ENCODE peak calls at places on chromosome 18, in eight cellular contexts. S is uterus, Q is heart right ventricle, O is cardiac muscle cell, W is aorta, V is Peyer's patch, M is hepatocyte, R is astrocyte. I is an unnamed sample.

GRCh38 chr18:57811477-57812125 is 8.5 kb upstream of the ATP8B1 start:
- DNase-seq in S (no peak), Q (no peak), O (no peak), W (no peak), V (no peak), M (peak; percentile 37), R (no peak), I (no peak)

GRCh38 chr18:72848534-72849237 is 19.1 kb downstream of the NETO1 start:
- DNase-seq in S (no peak), Q (no peak), O (no peak), W (no peak), V (no peak), M (no peak), R (peak; percentile 46), I (no peak)

GRCh38 chr18:36302676-36303075 is 5.2 kb downstream of the FHOD3 start:
- DNase-seq in S (no peak), Q (no peak), O (no peak), W (no peak), V (no peak), M (no peak), R (peak; percentile 64), I (no peak)

GRCh38 chr18:34976899-34977786 is 64.1 kb upstream of the MAPRE2 start:
- DNase-seq in S (peak; percentile 54), Q (peak; percentile 83), O (peak; percentile 36), W (peak; percentile 89), V (peak; percentile 93), M (peak; percentile 89), R (no peak), I (peak; percentile 77)

GRCh38 chr18:78949216-78949615 is 30.4 kb upstream of the SALL3 start:
- DNase-seq in S (no peak), Q (no peak), O (no peak), W (no peak), V (no peak), M (no peak), R (no peak), I (no peak)

GRCh38 chr18:23587220-23587642 is 925 bp upstream of the NPC1 start:
- DNase-seq in S (peak; percentile 31), Q (no peak), O (no peak), W (no peak), V (no peak), M (no peak), R (no peak), I (no peak)

GRCh38 chr18:12098389-12098788 is 4.7 kb downstream of the ANKRD62 start:
- DNase-seq in S (no peak), Q (no peak), O (no peak), W (no peak), V (no peak), M (no peak), R (no peak), I (no peak)

GRCh38 chr18:80159713-80160636 is 50.9 kb downstream of the ADNP2 start:
- DNase-seq in S (no peak), Q (no peak), O (peak; percentile 53), W (no peak), V (no peak), M (no peak), R (no peak), I (no peak)

GRCh38 chr18:400466-400865 is 100.0 kb downstream of the COLEC12 start:
- DNase-seq in S (no peak), Q (no peak), O (peak; percentile 89), W (no peak), V (no peak), M (no peak), R (peak; percentile 76), I (no peak)

GRCh38 chr18:49813071-49813320 is 337 bp downstream of the ACAA2 start:
- DNase-seq in S (peak; percentile 31), Q (no peak), O (no peak), W (no peak), V (peak; percentile 72), M (peak; percentile 60), R (no peak), I (no peak)

GRCh38 chr18:58231930-58232329 is 187.9 kb downstream of the NEDD4L start:
- DNase-seq in S (no peak), Q (no peak), O (no peak), W (no peak), V (no peak), M (peak; percentile 64), R (no peak), I (no peak)

GRCh38 chr18:57497372-57498294 is 62.5 kb downstream of the ONECUT2 start:
- DNase-seq in S (no peak), Q (no peak), O (no peak), W (no peak), V (no peak), M (peak; percentile 59), R (no peak), I (no peak)

GRCh38 chr18:23609390-23610008 is 23.2 kb upstream of the NPC1 start:
- DNase-seq in S (no peak), Q (no peak), O (no peak), W (no peak), V (no peak), M (peak; percentile 40), R (no peak), I (no peak)

GRCh38 chr18:54296017-54296416 is 26.7 kb downstream of the POLI start:
- DNase-seq in S (no peak), Q (no peak), O (peak; percentile 41), W (no peak), V (no peak), M (peak; percentile 8), R (peak; percentile 12), I (no peak)

GRCh38 chr18:68150976-68151375 is 563.9 kb downstream of the TMX3 start:
- DNase-seq in S (no peak), Q (no peak), O (no peak), W (no peak), V (no peak), M (no peak), R (no peak), I (no peak)

GRCh38 chr18:22550861-22551260 is 133.1 kb upstream of the CTAGE1 start:
- DNase-seq in S (no peak), Q (no peak), O (no peak), W (no peak), V (no peak), M (no peak), R (no peak), I (no peak)

GRCh38 chr18:55402731-55403405 is 185.1 kb downstream of the TCF4 start:
- DNase-seq in S (no peak), Q (no peak), O (peak; percentile 62), W (no peak), V (no peak), M (no peak), R (peak; percentile 37), I (no peak)

GRCh38 chr18:70148039-70148438 is 57.4 kb downstream of the RTTN start:
- DNase-seq in S (no peak), Q (no peak), O (no peak), W (no peak), V (no peak), M (no peak), R (no peak), I (no peak)

GRCh38 chr18:70151554-70152130 is 53.8 kb downstream of the RTTN start:
- DNase-seq in S (no peak), Q (no peak), O (no peak), W (no peak), V (no peak), M (no peak), R (no peak), I (no peak)

GRCh38 chr18:70148539-70148938 is 56.9 kb downstream of the RTTN start:
- DNase-seq in S (no peak), Q (no peak), O (no peak), W (no peak), V (no peak), M (no peak), R (no peak), I (no peak)

GRCh38 chr18:70149616-70150301 is 55.7 kb downstream of the RTTN start:
- DNase-seq in S (no peak), Q (no peak), O (no peak), W (no peak), V (no peak), M (no peak), R (no peak), I (no peak)

GRCh38 chr18:70149156-70149555 is 56.3 kb downstream of the RTTN start:
- DNase-seq in S (no peak), Q (no peak), O (no peak), W (no peak), V (no peak), M (no peak), R (no peak), I (no peak)
- H3K27ac ChIP-seq in S (no peak overlapping the region), Q (no peak overlapping the region), O (no peak overlapping the region), W (no peak overlapping the region), V (no peak overlapping the region), M (no peak overlapping the region), R (no peak overlapping the region), I (no peak overlapping the region)

DNA sequence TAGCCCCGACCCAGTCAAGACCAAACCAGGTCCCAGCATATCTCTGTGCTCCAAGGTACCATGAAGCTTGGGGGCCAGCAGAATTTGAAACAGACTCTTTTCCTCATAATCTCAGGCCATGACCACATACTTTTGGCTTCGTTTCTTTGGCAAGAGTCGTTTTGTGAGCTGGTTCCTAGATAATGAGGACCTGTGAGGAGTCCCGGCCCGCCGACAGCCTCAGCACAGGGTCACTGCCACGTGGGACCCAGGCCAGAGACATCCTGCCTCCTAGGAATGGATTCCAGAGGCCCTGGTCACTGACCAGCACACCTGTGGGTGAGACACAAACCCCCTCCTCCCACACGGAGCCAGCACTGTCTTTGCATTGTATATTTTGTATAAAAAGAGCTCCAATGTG is 73.5 kb downstream of the VAPA start:
- DNase-seq in S (no peak), Q (no peak), O (peak; percentile 69), W (no peak), V (no peak), M (no peak), R (peak; percentile 11), I (no peak)
- H3K27ac ChIP-seq in S (peak overlapping the region; percentile 82), Q (peak overlapping the region; percentile 23), O (no peak overlapping the region), W (no peak overlapping the region), V (no peak overlapping the region), M (no peak overlapping the region), R (no peak overlapping the region), I (no peak overlapping the region)

GRCh38 chr18:59639821-59640220 is 57.4 kb downstream of the CCBE1 start:
- DNase-seq in S (no peak), Q (no peak), O (no peak), W (no peak), V (no peak), M (no peak), R (no peak), I (no peak)

GRCh38 chr18:59646228-59646945 is 50.8 kb downstream of the CCBE1 start:
- DNase-seq in S (peak; percentile 22), Q (no peak), O (no peak), W (no peak), V (no peak), M (no peak), R (no peak), I (no peak)

GRCh38 chr18:59640721-59641120 is 56.5 kb downstream of the CCBE1 start:
- DNase-seq in S (no peak), Q (no peak), O (peak; percentile 44), W (no peak), V (no peak), M (no peak), R (no peak), I (no peak)

GRCh38 chr18:59646946-59647307 is 50.3 kb downstream of the CCBE1 start:
- DNase-seq in S (no peak), Q (no peak), O (no peak), W (no peak), V (no peak), M (no peak), R (no peak), I (no peak)

GRCh38 chr18:59643740-59644139 is 53.5 kb downstream of the CCBE1 start:
- DNase-seq in S (no peak), Q (no peak), O (no peak), W (no peak), V (no peak), M (no peak), R (no peak), I (no peak)
- H3K27ac ChIP-seq in S (no peak overlapping the region), Q (no peak overlapping the region), O (no peak overlapping the region), W (no peak overlapping the region), V (no peak overlapping the region), M (no peak overlapping the region), R (no peak overlapping the region), I (no peak overlapping the region)

GRCh38 chr18:8825729-8826375 is 120.5 kb downstream of the MTCL1 start:
- DNase-seq in S (no peak), Q (no peak), O (no peak), W (no peak), V (no peak), M (no peak), R (no peak), I (no peak)
- H3K27ac ChIP-seq in S (no peak overlapping the region), Q (no peak overlapping the region), O (no peak overlapping the region), W (no peak overlapping the region), V (no peak overlapping the region), M (no peak overlapping the region), R (no peak overlapping the region), I (no peak overlapping the region)

I was measured in substantia nigra.